ENCODE peak calls at places on chromosomes 2 and 18, in six cellular contexts. N is uterus, T is HCT116, D is transverse colon, A is IMR-90, S is tibial nerve. B is an unnamed sample.

GRCh38 chr18:31156831-31157763 is 5.6 kb downstream of the DSC1 start:
- DNase-seq in A (no peak), D (no peak), T (no peak), N (no peak), S (no peak), B (no peak)

GRCh38 chr2:145283131-145283530 is 763.2 kb upstream of the ZEB2 start:
- DNase-seq in N (no peak), S (no peak), D (no peak), T (no peak), A (no peak), B (no peak)

GRCh38 chr2:157302492-157303099 is 23.0 kb downstream of the ERMN start:
- DNase-seq in A (peak; percentile 44), N (no peak), D (no peak), T (peak; percentile 13), S (no peak), B (peak; percentile 53)

GRCh38 chr18:41038071-41038470 is 917.0 kb upstream of the PIK3C3 start:
- DNase-seq in A (peak; percentile 39), D (no peak), T (no peak), N (no peak), S (no peak), B (no peak)

GRCh38 chr2:218402911-218403411 is 3.3 kb downstream of the CTDSP1 start:
- DNase-seq in T (no peak), A (no peak), S (no peak), N (no peak), D (no peak), B (no peak)

GRCh38 chr2:168649105-168649504 is 153.3 kb upstream of the NOSTRIN start:
- DNase-seq in N (peak; percentile 30), A (no peak), S (no peak), D (no peak), T (no peak), B (no peak)

GRCh38 chr2:230669386-230669935 is 43.2 kb upstream of the CAB39 start:
- DNase-seq in D (no peak), N (no peak), S (no peak), A (no peak), T (no peak), B (no peak)

GRCh38 chr2:28449489-28450395 is 46.1 kb upstream of the PLB1 start:
- DNase-seq in A (peak; percentile 46), T (peak; percentile 21), S (no peak), N (no peak), D (no peak), B (peak; percentile 55)

GRCh38 chr2:83957001-83957400 is 502.1 kb downstream of the SUCLG1 start:
- DNase-seq in S (no peak), N (no peak), D (no peak), A (no peak), T (no peak), B (no peak)

GRCh38 chr18:62450546-62451395 is 72.1 kb upstream of the ZCCHC2 start:
- DNase-seq in S (peak; percentile 19), N (peak; percentile 35), T (peak; percentile 86), D (no peak), A (peak; percentile 63), B (peak; percentile 97)

GRCh38 chr2:54704688-54705605 is 18.5 kb upstream of the EML6 start:
- DNase-seq in S (no peak), T (peak; percentile 42), A (peak; percentile 77), D (no peak), N (no peak), B (peak; percentile 40)

GRCh38 chr2:200742426-200742825 is 69.3 kb upstream of the BZW1 start:
- DNase-seq in D (no peak), T (no peak), N (peak; percentile 44), S (peak; percentile 72), A (no peak), B (no peak)

GRCh38 chr18:58087928-58088722 is 44.1 kb downstream of the NEDD4L start:
- DNase-seq in N (no peak), S (no peak), T (no peak), D (peak; percentile 75), A (peak; percentile 22), B (peak; percentile 64)

GRCh38 chr2:192166946-192167345 is 27.8 kb downstream of the TMEFF2 start:
- DNase-seq in N (no peak), T (no peak), D (no peak), A (no peak), S (no peak), B (no peak)

GRCh38 chr18:3054785-3055184 is 41.8 kb upstream of the LPIN2 start:
- DNase-seq in T (no peak), N (no peak), D (no peak), A (no peak), S (no peak), B (no peak)

GRCh38 chr2:34578641-34579040 is 979.5 kb upstream of the FAM98A start:
- DNase-seq in N (no peak), D (no peak), A (no peak), T (no peak), S (no peak), B (no peak)

GRCh38 chr18:49174478-49174877 is 223.7 kb upstream of the SMAD7 start:
- DNase-seq in N (peak; percentile 25), D (no peak), S (no peak), A (peak; percentile 79), T (no peak), B (no peak)

GRCh38 chr18:49537232-49537876 is 24.5 kb upstream of the LIPG start:
- DNase-seq in T (no peak), S (no peak), D (no peak), A (no peak), N (no peak), B (no peak)

GRCh38 chr18:59902993-59903610 is 3.3 kb downstream of the PMAIP1 start:
- DNase-seq in N (no peak), T (no peak), S (no peak), D (no peak), A (no peak), B (no peak)

GRCh38 chr18:23798249-23798648 is 109.0 kb downstream of the LAMA3 start:
- DNase-seq in S (no peak), N (no peak), A (no peak), D (no peak), T (no peak), B (no peak)

GRCh38 chr2:77008925-77009706 is 513.1 kb downstream of the LRRTM4 start:
- DNase-seq in A (peak; percentile 5), D (no peak), T (no peak), N (no peak), S (no peak), B (no peak)

GRCh38 chr2:99806758-99807157 is 316.9 kb upstream of the REV1 start:
- DNase-seq in N (no peak), T (no peak), A (peak; percentile 81), S (no peak), D (no peak), B (no peak)

GRCh38 chr2:36296798-36297197 is 58.8 kb upstream of the CRIM1 start:
- DNase-seq in T (no peak), D (no peak), S (no peak), N (no peak), A (no peak), B (no peak)

GRCh38 chr18:48023334-48024008 is 93.0 kb upstream of the SMAD2 start:
- DNase-seq in N (no peak), S (no peak), D (peak; percentile 37), T (peak; percentile 52), A (peak; percentile 10), B (peak; percentile 51)

GRCh38 chr18:13112982-13113381 is 105.6 kb upstream of the LDLRAD4 start:
- DNase-seq in D (peak; percentile 47), N (peak; percentile 49), S (no peak), T (peak; percentile 2), A (peak; percentile 51), B (peak; percentile 75)

GRCh38 chr18:2050016-2050415 is 521.3 kb downstream of the METTL4 start:
- DNase-seq in T (no peak), D (no peak), N (no peak), S (no peak), A (no peak), B (no peak)

GRCh38 chr2:207334309-207334630 is 168.5 kb upstream of the KLF7 start:
- DNase-seq in A (no peak), S (no peak), N (no peak), T (no peak), D (no peak), B (no peak)

GRCh38 chr2:207331674-207332073 is 165.9 kb upstream of the KLF7 start:
- DNase-seq in S (no peak), N (no peak), D (no peak), T (no peak), A (no peak), B (no peak)

GRCh38 chr2:207333599-207334308 is 168.0 kb upstream of the KLF7 start:
- DNase-seq in A (peak; percentile 44), T (no peak), N (no peak), D (no peak), S (no peak), B (no peak)

GRCh38 chr2:207330912-207331311 is 165.2 kb upstream of the KLF7 start:
- DNase-seq in T (peak; percentile 94), A (peak; percentile 97), D (no peak), S (no peak), N (peak; percentile 24), B (no peak)

GRCh38 chr2:207332473-207333212 is 166.9 kb upstream of the KLF7 start:
- DNase-seq in D (no peak), S (no peak), A (peak; percentile 30), T (no peak), N (no peak), B (no peak)
- TF ChIP-seq POLR2A in D (no peak), S (no peak), A (peak; percentile 19), T (no peak), N (no peak), B (no peak)

DNA sequence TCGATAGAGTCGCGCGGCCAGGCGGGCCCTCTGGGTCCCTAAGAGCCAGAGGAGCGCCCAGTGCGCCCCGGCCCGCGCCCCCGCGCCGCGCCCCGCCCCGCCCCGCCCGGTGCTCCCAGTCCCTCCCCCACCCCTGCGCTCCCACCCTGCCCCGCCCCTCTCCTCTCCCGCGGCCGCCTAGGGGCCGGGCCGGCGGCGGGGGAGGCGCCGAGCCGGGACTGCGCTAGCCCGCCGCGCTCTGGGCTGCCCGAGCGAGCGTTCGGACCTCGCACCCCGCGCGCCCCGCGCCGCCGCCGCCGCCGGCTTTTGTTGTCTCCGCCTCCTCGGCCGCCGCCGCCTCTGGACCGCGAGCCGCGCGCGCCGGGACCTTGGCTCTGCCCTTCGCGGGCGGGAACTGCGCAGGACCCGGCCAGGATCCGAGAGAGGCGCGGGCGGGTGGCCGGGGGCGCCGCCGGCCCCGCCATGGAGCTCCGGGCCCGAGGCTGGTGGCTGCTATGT is at the start of gene GPC1:
- DNase-seq in T (peak; percentile 45), A (peak; percentile 76), S (peak; percentile 49), N (peak; percentile 73), D (peak; percentile 69), B (no peak)
- TF ChIP-seq POLR2A in T (no peak), A (peak; percentile 74), S (peak; percentile 64), N (peak; percentile 61), D (no peak), B (no peak)

DNA sequence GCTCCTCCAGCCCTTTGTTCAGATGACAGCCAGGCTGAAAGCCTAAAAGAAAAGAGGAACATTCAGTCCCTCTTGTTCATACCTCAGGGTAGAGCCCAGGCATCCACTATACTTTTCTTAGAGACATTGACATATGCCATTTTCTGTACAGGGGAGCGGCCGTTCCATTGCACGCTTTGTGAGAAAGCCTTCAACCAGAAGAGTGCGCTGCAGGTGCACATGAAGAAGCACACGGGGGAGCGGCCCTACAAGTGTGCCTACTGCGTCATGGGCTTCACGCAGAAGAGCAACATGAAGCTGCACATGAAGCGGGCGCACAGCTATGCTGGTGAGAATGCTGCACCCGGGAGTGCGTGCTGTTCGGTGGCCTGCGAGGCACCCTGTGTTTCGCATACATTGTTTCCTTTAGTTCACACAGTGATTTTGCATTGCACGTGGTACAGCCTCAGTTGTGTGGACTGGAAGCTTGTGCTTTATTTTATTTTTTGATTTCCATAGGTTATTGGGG is 138.2 kb downstream of the ZNF236 start:
- DNase-seq in S (no peak), T (no peak), A (no peak), D (no peak), N (no peak), B (no peak)
- TF ChIP-seq POLR2A in S (no peak), T (no peak), A (no peak), D (no peak), N (no peak), B (no peak)

GRCh38 chr2:237574467-237574866 is 8.1 kb downstream of the PRLH start:
- DNase-seq in A (no peak), S (no peak), T (no peak), D (no peak), N (no peak), B (no peak)
- TF ChIP-seq POLR2A in A (no peak), S (no peak), T (no peak), D (no peak), N (no peak), B (no peak)